ENCODE peak calls at places on chromosomes 11 and 22, in four cellular contexts. D is psoas muscle, K is fibroblast of lung, B is stomach. Z is an unnamed sample.

GRCh38 chr22:46131151-46131587 is 19.2 kb upstream of the PPARA start:
- DNase-seq in D (no peak), K (no peak), B (no peak), Z (peak)

GRCh38 chr11:2584812-2585565 is 114.8 kb downstream of the KCNQ1OT1 start:
- DNase-seq in D (peak), K (no peak), B (peak), Z (peak)

GRCh38 chr11:15119826-15120225 is 5.1 kb downstream of the INSC start:
- DNase-seq in D (no peak), K (no peak), B (no peak), Z (no peak)

GRCh38 chr11:26717761-26718160 is 4.1 kb downstream of the SLC5A12 start:
- DNase-seq in D (no peak), K (no peak), B (no peak), Z (no peak)

GRCh38 chr11:133898031-133898769 is 52.9 kb upstream of the SPATA19 start:
- DNase-seq in D (no peak), K (no peak), B (peak), Z (no peak)

GRCh38 chr11:114273071-114273470 is 23.1 kb upstream of the NNMT start:
- DNase-seq in D (no peak), K (no peak), B (no peak), Z (no peak)

GRCh38 chr11:111707039-111707690 is 59.0 kb downstream of the PPP2R1B start:
- DNase-seq in D (peak), K (peak), B (peak), Z (peak)

GRCh38 chr11:46537121-46537520 is 56.7 kb downstream of the AMBRA1 start:
- DNase-seq in D (no peak), K (no peak), B (no peak), Z (no peak)

GRCh38 chr11:114180301-114181055 is 115.7 kb upstream of the NNMT start:
- DNase-seq in D (peak), K (no peak), B (peak), Z (peak)

GRCh38 chr11:107385361-107385982 is 72.2 kb downstream of the CWF19L2 start:
- DNase-seq in D (no peak), K (peak), B (no peak), Z (no peak)

GRCh38 chr11:133082453-133082781 is 449.9 kb downstream of the OPCML start:
- DNase-seq in D (peak), K (no peak), B (no peak), Z (peak)

GRCh38 chr11:43758942-43759341 is 78.4 kb downstream of the HSD17B12 start:
- DNase-seq in D (no peak), K (no peak), B (no peak), Z (no peak)

GRCh38 chr11:10818594-10818993 is 9.9 kb upstream of the EIF4G2 start:
- DNase-seq in D (no peak), K (peak), B (no peak), Z (no peak)

GRCh38 chr22:43670545-43670944 is 141.6 kb downstream of the EFCAB6 start:
- DNase-seq in D (no peak), K (no peak), B (no peak), Z (no peak)

GRCh38 chr11:2180775-2181370 is 9.3 kb upstream of the TH start:
- DNase-seq in D (no peak), K (no peak), B (no peak), Z (no peak)

GRCh38 chr11:66277475-66278391 is at the start of gene CNIH2:
- DNase-seq in D (peak), K (no peak), B (peak), Z (peak)

GRCh38 chr11:429931-430456 is 11.8 kb downstream of the ANO9 start:
- DNase-seq in D (peak), K (no peak), B (no peak), Z (no peak)

GRCh38 chr11:118790357-118791014 is 478 bp downstream of the DDX6 start:
- DNase-seq in D (peak), K (peak), B (peak), Z (peak)

GRCh38 chr11:74025467-74026166 is 16.7 kb upstream of the UCP3 start:
- DNase-seq in D (no peak), K (peak), B (no peak), Z (no peak)

GRCh38 chr11:59615132-59615636 is 390 bp downstream of the OSBP start:
- DNase-seq in D (peak), K (peak), B (peak), Z (peak)

GRCh38 chr11:81644239-81644840 is 1089.3 kb downstream of the FAM181B start:
- DNase-seq in D (no peak), K (peak), B (no peak), Z (no peak)

GRCh38 chr11:33257160-33257896 is at the start of gene HIPK3:
- DNase-seq in D (peak), K (peak), B (peak), Z (peak)

GRCh38 chr11:33258631-33259184 is 1.5 kb downstream of the HIPK3 start:
- DNase-seq in D (no peak), K (peak), B (no peak), Z (no peak)

GRCh38 chr11:33256808-33257159 is 397 bp upstream of the HIPK3 start:
- DNase-seq in D (no peak), K (no peak), B (no peak), Z (no peak)

GRCh38 chr11:33259869-33260268 is 2.7 kb downstream of the HIPK3 start:
- DNase-seq in D (no peak), K (no peak), B (no peak), Z (no peak)

GRCh38 chr11:33257897-33258630 is 883 bp downstream of the HIPK3 start:
- DNase-seq in D (peak), K (peak), B (peak), Z (peak)
- TF ChIP-seq CTCF in D (peak), K (no peak), B (peak), Z (no peak)

DNA sequence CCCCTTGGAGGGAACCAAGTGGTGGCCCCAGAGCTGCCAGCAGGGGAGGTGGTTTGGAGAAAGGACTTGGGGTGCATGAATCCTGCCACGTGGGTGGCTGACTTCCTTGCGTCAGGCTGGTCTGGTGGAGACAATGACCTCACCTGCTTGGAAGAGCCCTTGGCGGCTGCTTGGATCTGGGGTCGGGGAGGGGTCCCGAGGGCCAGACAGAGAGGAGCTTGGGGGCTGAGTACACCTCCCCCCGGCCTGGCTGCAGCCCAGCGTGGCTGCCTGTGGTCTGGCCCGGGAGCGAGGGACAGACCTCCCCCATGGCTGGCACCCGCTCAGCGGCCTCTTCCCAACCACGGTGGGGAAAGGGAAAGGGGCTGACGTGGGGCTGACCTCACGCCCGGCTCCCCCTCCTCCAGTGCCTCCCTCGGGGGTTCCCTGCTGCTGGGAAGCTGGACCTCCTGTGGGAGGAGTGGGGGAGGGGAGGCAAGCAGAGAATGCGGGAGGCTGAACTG is 13.8 kb downstream of the LIF start:
- DNase-seq in D (no peak), K (peak), B (no peak), Z (no peak)
- H3K27ac ChIP-seq in D (no peak), K (no peak), B (no peak), Z (no peak)

DNA sequence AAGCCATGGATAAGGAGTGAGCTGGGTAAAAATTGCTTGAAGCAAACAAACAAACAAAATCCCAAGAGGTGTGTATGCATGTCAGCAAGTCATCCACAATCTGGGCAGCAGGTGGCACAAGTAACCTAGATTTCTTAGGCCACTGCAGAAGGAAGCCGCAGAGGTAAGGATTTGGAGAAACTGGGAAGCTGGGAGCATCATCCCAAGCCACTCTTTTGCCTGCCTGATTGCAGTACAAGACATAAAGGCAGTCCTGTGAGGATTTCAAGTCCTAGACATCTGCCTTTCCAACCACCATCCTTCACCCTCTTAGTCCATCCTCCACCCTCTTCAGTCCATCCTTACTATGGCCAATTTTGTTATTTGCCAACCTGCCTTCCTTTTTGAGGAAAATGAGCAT is 67.2 kb upstream of the BMAL1 start:
- DNase-seq in D (peak), K (peak), B (peak), Z (peak)
- TF ChIP-seq CTCF in D (peak), K (peak), B (peak), Z (peak)

GRCh38 chr22:22771696-22772377 is 115.8 kb upstream of the IGLL5 start:
- DNase-seq in D (no peak), K (no peak), B (no peak), Z (no peak)

GRCh38 chr22:22770280-22770871 is 117.2 kb upstream of the IGLL5 start:
- DNase-seq in D (no peak), K (peak), B (peak), Z (peak)

GRCh38 chr22:22769434-22770279 is 118.0 kb upstream of the IGLL5 start:
- DNase-seq in D (no peak), K (no peak), B (no peak), Z (no peak)

GRCh38 chr22:22772396-22772795 is 115.2 kb upstream of the IGLL5 start:
- DNase-seq in D (no peak), K (no peak), B (no peak), Z (no peak)

GRCh38 chr22:22770881-22771280 is 116.7 kb upstream of the IGLL5 start:
- DNase-seq in D (no peak), K (no peak), B (no peak), Z (no peak)
- H3K27ac ChIP-seq in D (no peak), K (no peak), B (no peak), Z (no peak)

GRCh38 chr11:7657306-7658025 is 15.8 kb downstream of the CYB5R2 start:
- DNase-seq in D (peak), K (peak), B (peak), Z (peak)
- TF ChIP-seq CTCF in D (peak), K (peak), B (peak), Z (peak)

GRCh38 chr11:117669616-117670015 is 127.4 kb downstream of the DSCAML1 start:
- DNase-seq in D (no peak), K (no peak), B (no peak), Z (no peak)
- H3K27ac ChIP-seq in D (no peak), K (no peak), B (no peak), Z (no peak)

GRCh38 chr11:127474735-127475134 is 474.2 kb upstream of the KIRREL3 start:
- DNase-seq in D (no peak), K (no peak), B (no peak), Z (no peak)

GRCh38 chr11:127471662-127472061 is 471.1 kb upstream of the KIRREL3 start:
- DNase-seq in D (no peak), K (no peak), B (no peak), Z (no peak)

GRCh38 chr11:127470485-127470884 is 469.9 kb upstream of the KIRREL3 start:
- DNase-seq in D (no peak), K (no peak), B (no peak), Z (no peak)
- TF ChIP-seq CTCF in D (no peak), K (peak), B (no peak), Z (no peak)

GRCh38 chr11:129145276-129145675 is 46.8 kb downstream of the ARHGAP32 start:
- DNase-seq in D (no peak), K (peak), B (no peak), Z (no peak)

GRCh38 chr11:129143335-129143734 is 48.8 kb downstream of the ARHGAP32 start:
- DNase-seq in D (peak), K (peak), B (peak), Z (no peak)

GRCh38 chr11:129144256-129144655 is 47.9 kb downstream of the ARHGAP32 start:
- DNase-seq in D (no peak), K (peak), B (no peak), Z (no peak)

GRCh38 chr11:129146196-129146595 is 45.9 kb downstream of the ARHGAP32 start:
- DNase-seq in D (no peak), K (peak), B (no peak), Z (no peak)

DNA sequence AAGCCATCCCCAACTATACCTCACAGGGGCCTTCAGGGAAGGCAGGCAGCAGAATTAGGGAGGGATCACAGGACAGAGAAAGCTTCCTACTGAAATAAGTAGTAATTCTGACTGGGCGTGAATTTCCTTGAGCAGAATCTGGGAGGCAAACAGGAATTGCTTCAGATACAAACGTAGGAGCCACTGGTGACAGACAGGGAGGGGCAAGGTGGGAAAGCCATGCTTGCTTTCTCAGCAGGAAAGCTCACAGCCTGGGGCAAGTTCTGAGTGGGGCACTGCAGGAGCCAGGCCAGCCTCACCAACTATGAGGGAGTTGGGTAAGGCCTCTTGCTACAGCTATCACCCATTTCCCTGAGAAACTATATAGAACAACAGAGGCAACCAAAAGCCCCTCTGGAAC is 43.6 kb downstream of the ARHGAP32 start:
- DNase-seq in D (no peak), K (no peak), B (no peak), Z (no peak)
- H3K27ac ChIP-seq in D (no peak), K (no peak), B (no peak), Z (no peak)

GRCh38 chr22:39959640-39960447 is at the start of gene TMA7B:
- DNase-seq in D (no peak), K (peak), B (peak), Z (no peak)
- TF ChIP-seq CTCF in D (peak), K (peak), B (no peak), Z (no peak)